ENCODE peak calls at places on chromosomes 11 and 22, in eight cellular contexts. C is AG10803, N is neural crest cell, U is hepatocyte, F is GM12878, O is mammary epithelial cell, D is WTC11, R is thoracic aorta. S is an unnamed sample.
A peak's percentile ranks its signal among the peaks of the same experiment; 100 is the strongest.

GRCh38 chr11:114559425-114560310 is at the start of gene NXPE1:
- DNase-seq in U (peak; percentile 8), N (no peak), F (no peak), O (no peak), R (no peak), C (no peak), D (no peak), S (no peak)

GRCh38 chr11:66880484-66881211 is 23.8 kb downstream of the LRFN4 start:
- DNase-seq in R (no peak), N (no peak), O (peak; percentile 92), F (no peak), C (no peak), U (no peak), D (no peak), S (no peak)

GRCh38 chr22:19260804-19261203 is 30.7 kb downstream of the CLTCL1 start:
- DNase-seq in O (no peak), C (no peak), R (no peak), F (no peak), N (no peak), U (no peak), D (no peak), S (no peak)

GRCh38 chr11:119780264-119780953 is 51.4 kb upstream of the NECTIN1 start:
- DNase-seq in U (no peak), R (no peak), D (no peak), O (no peak), N (no peak), F (no peak), C (no peak), S (no peak)

GRCh38 chr11:115127790-115128189 is 376.4 kb downstream of the CADM1 start:
- DNase-seq in O (no peak), D (no peak), F (no peak), C (no peak), U (no peak), R (no peak), N (no peak), S (no peak)

GRCh38 chr22:20239951-20240773 is 28.0 kb downstream of the RTN4R start:
- DNase-seq in F (no peak), D (peak; percentile 36), N (peak; percentile 46), C (no peak), R (no peak), O (no peak), U (peak; percentile 40), S (no peak)

GRCh38 chr11:95485115-95485900 is 254.3 kb upstream of the SESN3 start:
- DNase-seq in D (no peak), N (no peak), O (peak; percentile 87), U (no peak), C (peak; percentile 96), F (no peak), R (no peak), S (peak; percentile 20)

GRCh38 chr11:31355131-31355530 is 14.4 kb downstream of the DCDC1 start:
- DNase-seq in D (no peak), O (peak; percentile 24), N (no peak), F (no peak), C (peak; percentile 22), R (no peak), U (no peak), S (no peak)

GRCh38 chr22:39234157-39234793 is 10.5 kb downstream of the PDGFB start:
- DNase-seq in D (no peak), N (no peak), F (no peak), U (no peak), C (no peak), O (no peak), R (no peak), S (no peak)

GRCh38 chr11:60915250-60915914 is 1.4 kb downstream of the TMEM109 start:
- DNase-seq in U (peak; percentile 74), D (peak; percentile 65), C (peak; percentile 65), N (no peak), O (peak; percentile 78), F (peak; percentile 69), R (no peak), S (no peak)
- TF ChIP-seq CTCF in U (peak; percentile 42), D (no peak), C (peak; percentile 30), N (no peak), O (no peak), F (peak; percentile 43), R (peak; percentile 25), S (peak; percentile 47)

GRCh38 chr11:85941380-85941973 is 86.3 kb downstream of the CCDC83 start:
- DNase-seq in F (no peak), R (no peak), U (peak; percentile 53), O (peak; percentile 46), N (peak; percentile 22), D (peak; percentile 61), C (peak; percentile 75), S (no peak)
- TF ChIP-seq CTCF in F (peak; percentile 52), R (peak; percentile 67), U (peak; percentile 50), O (peak; percentile 57), N (peak; percentile 63), D (peak; percentile 40), C (peak; percentile 76), S (peak; percentile 76)

GRCh38 chr22:43826142-43827093 is 14.3 kb upstream of the EFCAB6 start:
- DNase-seq in C (peak; percentile 70), N (no peak), F (no peak), R (no peak), D (no peak), O (peak; percentile 68), U (peak; percentile 75), S (no peak)
- TF ChIP-seq CTCF in C (peak; percentile 61), N (no peak), F (peak; percentile 25), R (no peak), D (no peak), O (peak; percentile 19), U (peak; percentile 41), S (peak; percentile 71)

GRCh38 chr11:100753562-100753961 is 66.5 kb downstream of the ARHGAP42 start:
- DNase-seq in F (no peak), D (peak; percentile 19), N (no peak), C (no peak), O (no peak), R (no peak), U (no peak), S (no peak)
- TF ChIP-seq CTCF in F (no peak), D (no peak), N (no peak), C (no peak), O (no peak), R (no peak), U (no peak), S (no peak)

DNA sequence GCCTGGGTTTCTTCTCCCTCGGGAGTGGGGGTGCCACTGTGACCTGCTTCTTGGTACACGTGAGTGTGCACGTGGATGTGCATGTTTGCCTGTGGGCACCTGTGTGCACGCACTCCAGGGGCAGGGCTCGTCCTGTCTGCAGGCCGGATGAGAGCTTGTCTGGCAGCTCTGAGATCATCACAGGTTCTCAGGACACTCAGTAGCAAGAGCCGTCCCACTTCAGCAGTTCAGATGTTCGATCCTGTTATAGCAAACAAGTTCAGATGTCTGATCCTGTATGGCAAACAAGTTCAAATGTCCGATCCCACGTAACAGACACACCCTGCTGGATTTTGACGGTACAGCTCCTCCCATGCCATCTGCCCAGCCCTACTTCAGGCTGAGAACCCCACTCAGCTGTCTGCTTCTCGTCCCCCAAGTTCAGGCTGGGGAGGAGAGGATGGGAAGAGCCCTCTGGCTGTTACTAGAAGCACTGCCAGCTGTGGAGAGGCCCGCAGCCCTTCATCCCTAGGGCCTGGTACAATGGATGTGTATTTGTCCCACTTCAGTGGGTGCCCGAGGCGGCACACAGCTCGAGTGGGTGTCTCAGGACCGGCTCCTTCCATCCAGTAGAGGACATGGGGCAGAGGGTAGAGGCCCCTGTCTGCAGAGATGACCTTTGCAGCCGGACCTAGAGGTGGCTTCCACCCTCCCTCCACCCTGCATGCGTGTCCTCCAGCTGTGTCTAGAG is 1126.9 kb downstream of the BRD1 start:
- DNase-seq in N (no peak), R (no peak), C (no peak), F (no peak), O (no peak), U (no peak), D (no peak), S (no peak)
- TF ChIP-seq CTCF in N (no peak), R (no peak), C (no peak), F (no peak), O (no peak), U (peak; percentile 4), D (no peak), S (no peak)

GRCh38 chr11:68497761-68498160 is 37.2 kb downstream of the PPP6R3 start:
- DNase-seq in F (no peak), O (no peak), D (no peak), N (no peak), C (no peak), R (no peak), U (no peak), S (no peak)
- TF ChIP-seq CTCF in F (no peak), O (no peak), D (no peak), N (no peak), C (no peak), R (no peak), U (no peak), S (no peak)

DNA sequence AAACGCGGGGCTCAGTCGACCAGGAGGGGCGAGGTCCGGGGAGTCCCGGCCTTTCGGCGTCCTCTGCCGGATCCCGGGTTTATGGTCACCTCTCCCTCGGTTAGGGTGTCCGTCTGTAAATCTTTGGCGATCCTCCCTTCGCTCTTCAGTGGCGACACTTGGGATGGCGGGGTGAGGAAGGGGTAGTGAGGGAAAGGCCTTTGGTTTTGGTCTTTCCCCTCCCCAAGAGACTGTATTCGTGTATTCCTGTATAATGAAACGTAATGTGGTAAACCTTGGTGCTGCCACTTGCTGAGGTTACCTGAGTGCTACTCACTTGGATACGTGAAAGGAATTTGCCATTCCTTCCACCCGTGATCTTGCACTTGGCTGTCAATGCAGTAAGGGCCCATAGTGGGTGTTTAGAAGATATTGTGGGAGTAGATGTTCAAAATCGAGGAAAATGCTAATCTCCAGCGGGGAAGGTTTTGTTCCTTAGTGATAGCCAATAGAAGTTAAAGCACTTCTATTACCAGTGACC is 546 bp upstream of the NUP160 start:
- DNase-seq in C (no peak), D (no peak), R (no peak), U (no peak), O (no peak), N (no peak), F (no peak), S (no peak)
- TF ChIP-seq CTCF in C (no peak), D (no peak), R (no peak), U (no peak), O (no peak), N (peak; percentile 4), F (no peak), S (no peak)

GRCh38 chr11:77819921-77820564 is 479 bp downstream of the RSF1 start:
- DNase-seq in U (peak; percentile 82), R (no peak), N (peak; percentile 30), O (peak; percentile 40), D (peak; percentile 80), C (no peak), F (no peak), S (no peak)

GRCh38 chr11:77820565-77821348 is at the start of the genes AAMDC and RSF1:
- DNase-seq in D (peak; percentile 99), R (peak; percentile 97), F (peak; percentile 94), N (peak; percentile 99), O (peak; percentile 98), U (peak; percentile 100), C (peak; percentile 99), S (peak; percentile 79)

GRCh38 chr11:77815459-77815858 is 5.1 kb downstream of the RSF1 start:
- DNase-seq in R (no peak), D (no peak), O (no peak), C (no peak), N (no peak), F (no peak), U (no peak), S (no peak)

GRCh38 chr11:77821349-77821851 is 456 bp downstream of the AAMDC start:
- DNase-seq in F (no peak), N (no peak), D (no peak), O (peak; percentile 33), C (peak; percentile 38), U (peak; percentile 36), R (no peak), S (no peak)

GRCh38 chr11:77819411-77819920 is 1.1 kb downstream of the RSF1 start:
- DNase-seq in C (peak; percentile 84), F (peak; percentile 72), U (peak; percentile 93), O (peak; percentile 84), R (peak; percentile 53), N (peak; percentile 70), D (peak; percentile 78), S (peak; percentile 40)
- TF ChIP-seq CTCF in C (peak; percentile 22), F (no peak), U (no peak), O (no peak), R (peak; percentile 27), N (peak; percentile 38), D (no peak), S (peak; percentile 3)